ENCODE peak calls at places on chromosomes 1 and 21, in seven cellular contexts. F is neuronal stem cell, C is IMR-90, J is mesendoderm, B is H1, G is mesenchymal stem cell, U is trophoblast cell. K is an unnamed sample.

GRCh38 chr1:72282690-72283203 is 408 bp upstream of the NEGR1 start:
- DNase-seq in C (peak; percentile 89), J (peak; percentile 95), B (no peak), G (peak; percentile 93), F (peak; percentile 86), U (peak; percentile 75), K (peak; percentile 89)

GRCh38 chr1:234978397-234979291 is 150.0 kb downstream of the TOMM20 start:
- DNase-seq in J (no peak), G (peak; percentile 91), U (no peak), F (no peak), C (peak; percentile 93), B (no peak), K (no peak)

GRCh38 chr1:47558601-47559593 is 121.1 kb downstream of the FOXD2 start:
- DNase-seq in G (no peak), B (no peak), U (no peak), F (no peak), C (no peak), J (no peak), K (no peak)

GRCh38 chr1:206722751-206723499 is 38.2 kb downstream of the MAPKAPK2 start:
- DNase-seq in B (no peak), F (no peak), U (no peak), G (no peak), J (no peak), C (no peak), K (no peak)

GRCh38 chr1:44485229-44485932 is 80.3 kb downstream of the RNF220 start:
- DNase-seq in J (peak; percentile 85), C (peak; percentile 79), F (no peak), B (no peak), G (peak; percentile 87), U (no peak), K (no peak)

GRCh38 chr1:106910798-106911197 is 145.7 kb upstream of the PRMT6 start:
- DNase-seq in B (no peak), J (peak; percentile 28), F (no peak), G (no peak), C (no peak), U (peak; percentile 3), K (no peak)

GRCh38 chr1:192489046-192489445 is 86.5 kb upstream of the RGS1 start:
- DNase-seq in F (no peak), C (peak; percentile 40), B (no peak), G (peak; percentile 49), J (no peak), U (no peak), K (no peak)

GRCh38 chr1:60989745-60990718 is 92.3 kb upstream of the NFIA start:
- DNase-seq in B (no peak), U (no peak), C (peak; percentile 83), J (no peak), F (no peak), G (no peak), K (no peak)

GRCh38 chr1:81160696-81161095 is 640.0 kb upstream of the ADGRL2 start:
- DNase-seq in F (no peak), U (no peak), B (no peak), G (no peak), C (no peak), J (no peak), K (no peak)

GRCh38 chr1:15524283-15525042 is 448 bp upstream of the CASP9 start:
- DNase-seq in B (peak; percentile 96), F (peak; percentile 99), J (peak; percentile 99), U (peak; percentile 98), G (peak; percentile 98), C (peak; percentile 98), K (peak; percentile 99)

GRCh38 chr1:147515046-147515869 is 26.0 kb upstream of the BCL9 start:
- DNase-seq in C (peak; percentile 41), F (no peak), G (peak; percentile 18), B (no peak), U (peak; percentile 40), J (peak; percentile 89), K (peak; percentile 46)

GRCh38 chr1:89974701-89975470 is 20.0 kb upstream of the ZNF326 start:
- DNase-seq in B (no peak), U (no peak), C (peak; percentile 80), G (peak; percentile 35), J (no peak), F (no peak), K (no peak)

GRCh38 chr1:55579332-55579996 is 364.3 kb upstream of the USP24 start:
- DNase-seq in B (no peak), U (no peak), G (no peak), C (no peak), J (no peak), F (no peak), K (no peak)

GRCh38 chr1:64975740-64976139 is 9.4 kb upstream of the JAK1 start:
- DNase-seq in G (no peak), C (no peak), J (no peak), F (no peak), U (no peak), B (no peak), K (no peak)

GRCh38 chr1:164058192-164058591 is 500.8 kb upstream of the PBX1 start:
- DNase-seq in U (no peak), G (no peak), J (peak; percentile 13), B (no peak), C (no peak), F (no peak), K (no peak)

GRCh38 chr21:31580866-31581276 is 78.6 kb upstream of the SOD1 start:
- DNase-seq in J (peak; percentile 81), U (peak; percentile 62), F (peak; percentile 62), B (no peak), C (peak; percentile 61), G (peak; percentile 62), K (peak; percentile 74)

GRCh38 chr1:119778359-119778758 is 9.7 kb upstream of the HMGCS2 start:
- DNase-seq in J (no peak), C (no peak), B (no peak), F (no peak), U (no peak), G (no peak), K (no peak)

GRCh38 chr1:42966688-42967609 is 8.3 kb upstream of the SLC2A1 start:
- DNase-seq in U (peak; percentile 76), C (peak; percentile 96), F (no peak), J (peak; percentile 94), G (peak; percentile 89), B (peak; percentile 70), K (peak; percentile 92)

GRCh38 chr1:247409869-247410544 is 6.0 kb upstream of the NLRP3 start:
- DNase-seq in F (no peak), U (no peak), C (no peak), B (no peak), G (no peak), J (no peak), K (no peak)

GRCh38 chr1:147641695-147642592 is 28.4 kb downstream of the ACP6 start:
- DNase-seq in B (no peak), J (peak; percentile 65), U (peak; percentile 36), C (peak; percentile 42), F (peak; percentile 43), G (peak; percentile 58), K (no peak)

DNA sequence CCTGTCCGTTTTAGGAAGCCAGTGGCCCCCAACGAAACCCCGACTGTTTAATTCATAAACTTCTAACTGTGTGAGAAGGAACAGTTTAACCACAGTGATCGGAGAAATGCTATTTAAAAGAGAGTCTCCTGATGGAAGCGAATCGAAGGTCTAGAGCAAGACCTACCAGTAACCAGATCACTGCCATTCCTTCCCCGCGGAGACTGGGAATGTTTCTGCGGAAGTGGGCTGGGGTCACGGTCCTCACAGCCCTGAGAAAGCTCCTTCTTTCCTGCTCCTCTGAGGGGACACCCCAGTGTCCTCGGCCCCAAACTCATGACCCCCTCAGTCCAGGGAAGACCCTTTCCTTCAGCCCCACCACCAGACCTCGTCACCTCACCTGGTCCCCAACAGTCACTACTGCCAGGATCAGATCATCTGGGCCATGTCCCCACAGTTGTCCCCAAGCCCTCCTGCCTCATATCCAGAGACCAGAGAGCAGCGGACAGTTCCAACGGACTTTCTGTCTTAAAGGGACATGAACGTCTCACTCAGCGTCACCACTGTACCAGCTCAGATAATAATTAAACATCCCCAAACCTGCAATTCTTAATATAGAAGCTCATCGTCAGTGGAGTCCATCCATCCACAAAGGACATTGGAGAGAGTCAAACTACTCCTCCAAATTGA is at the start of gene TCP10L:
- DNase-seq in G (no peak), J (no peak), B (no peak), U (no peak), F (no peak), C (no peak), K (no peak)
- H3K4ac ChIP-seq in G (no peak within 1 kb of the TSS), J (no peak within 1 kb of the TSS), B (no peak within 1 kb of the TSS), U (no peak within 1 kb of the TSS), F (no peak within 1 kb of the TSS), C (no peak within 1 kb of the TSS), K (no peak within 1 kb of the TSS)

DNA sequence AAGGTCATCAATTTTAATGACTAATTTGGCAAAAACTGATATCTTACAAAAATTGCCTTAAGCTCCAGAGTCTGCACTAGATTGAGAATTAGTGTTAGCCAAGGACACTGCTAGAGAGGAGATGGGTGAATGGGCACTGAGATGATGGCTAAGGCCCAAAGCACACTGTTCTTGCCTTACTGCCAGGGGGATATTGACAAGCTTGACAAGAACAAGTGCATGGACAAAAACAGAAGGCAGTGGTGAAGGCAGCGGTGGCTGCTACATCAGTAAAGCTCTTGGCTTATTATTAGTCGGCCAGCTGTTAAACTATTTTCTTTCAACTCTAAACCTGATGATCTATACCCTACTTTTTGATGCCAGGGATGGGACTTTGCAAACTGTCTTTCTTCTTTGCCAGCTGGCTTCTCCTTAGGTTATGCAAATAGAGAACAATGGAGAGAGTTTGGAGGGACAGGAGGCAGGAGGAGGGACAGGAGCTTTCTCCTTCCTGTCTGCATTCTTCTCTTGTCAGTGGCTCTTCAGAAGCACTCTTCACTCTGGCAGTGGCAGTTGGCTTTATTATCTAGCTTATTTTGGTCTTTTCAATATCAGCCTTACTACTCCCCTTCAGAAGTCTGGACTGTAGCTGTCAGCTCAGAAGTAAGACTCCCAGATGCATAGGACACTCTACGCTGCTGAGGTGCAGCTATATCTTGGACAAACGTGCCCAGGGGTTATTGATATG is 853.5 kb upstream of the TMPRSS15 start:
- DNase-seq in C (no peak), U (no peak), F (no peak), J (peak; percentile 22), G (no peak), B (no peak), K (no peak)
- H3K23ac ChIP-seq in C (no peak overlapping the region), U (no peak overlapping the region), F (no peak overlapping the region), J (no peak overlapping the region), G (no peak overlapping the region), B (no peak overlapping the region), K (no peak overlapping the region)

DNA sequence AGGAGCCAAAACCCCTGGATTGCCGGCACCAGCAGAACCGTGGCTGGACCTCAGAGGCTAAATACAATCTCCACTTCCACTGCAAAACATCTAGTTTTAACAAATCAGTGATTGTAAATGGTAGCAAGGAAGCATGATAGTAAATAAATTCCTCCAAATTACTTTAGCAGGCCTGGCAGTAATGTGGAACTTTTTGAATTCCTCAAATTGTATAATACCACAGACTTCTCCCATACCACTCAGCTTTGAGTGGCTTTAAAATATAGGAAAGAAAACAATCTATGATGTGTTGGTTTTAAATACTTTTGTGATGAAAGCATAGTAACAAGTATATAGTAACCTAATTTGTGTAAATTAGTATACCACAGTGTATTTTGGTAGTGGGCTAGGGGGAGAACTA is 34.1 kb downstream of the NIBAN1 start:
- DNase-seq in G (peak; percentile 30), J (no peak), U (no peak), B (no peak), C (peak; percentile 37), F (no peak), K (no peak)
- H2BK120ac ChIP-seq in G (no peak overlapping the region), J (no peak overlapping the region), U (no peak overlapping the region), B (no peak overlapping the region), C (peak overlapping the region; percentile 14), F (no peak overlapping the region), K (no peak overlapping the region)

DNA sequence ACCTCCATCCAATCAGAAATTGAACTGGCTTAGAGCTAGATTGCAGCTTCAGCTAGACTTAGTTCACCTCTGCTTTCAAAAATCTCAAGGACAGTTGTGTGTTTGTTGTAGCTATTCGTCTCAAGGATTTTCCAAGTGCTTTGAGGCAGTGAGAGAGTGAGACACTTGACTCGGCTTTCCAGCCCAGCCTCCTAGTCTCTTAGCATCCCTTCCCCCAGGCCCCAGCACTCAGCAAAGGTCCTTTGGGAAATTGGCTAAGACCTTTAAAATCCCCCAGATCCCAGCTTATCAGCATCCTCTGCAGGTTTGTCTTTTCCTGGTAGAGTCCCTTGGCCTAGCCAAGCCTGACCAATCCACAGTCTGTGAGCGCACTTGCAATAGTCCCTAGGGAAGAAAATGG is 47.9 kb upstream of the PROX1 start:
- DNase-seq in G (no peak), U (no peak), C (no peak), J (no peak), B (no peak), F (no peak), K (no peak)
- H3K4ac ChIP-seq in G (no peak overlapping the region), U (no peak overlapping the region), C (no peak overlapping the region), J (no peak overlapping the region), B (no peak overlapping the region), F (no peak overlapping the region), K (no peak overlapping the region)